ENCODE peak calls at places on chromosomes 3 and 15, in seven cellular contexts. F is GM06990, A is right atrium auricular region, K is globus pallidus, X is aorta, N is Daoy, U is ACHN. S is an unnamed sample.

GRCh38 chr15:92624401-92624991 is 31.1 kb downstream of the FAM174B start:
- DNase-seq in X (no peak), A (no peak), U (no peak), F (no peak), N (no peak), K (peak), S (no peak)

GRCh38 chr3:170730071-170730812 is 139.8 kb downstream of the RPL22L1 start:
- DNase-seq in A (no peak), U (no peak), N (no peak), K (no peak), X (no peak), F (no peak), S (no peak)

GRCh38 chr3:122299872-122300460 is 25.1 kb upstream of the CSTA start:
- DNase-seq in A (no peak), U (peak), F (peak), K (no peak), X (no peak), N (peak), S (peak)

GRCh38 chr3:45313743-45314403 is 74.5 kb upstream of the LARS2 start:
- DNase-seq in A (no peak), F (no peak), U (no peak), K (no peak), X (no peak), N (no peak), S (no peak)

GRCh38 chr3:105539897-105540296 is 173.2 kb downstream of the ALCAM start:
- DNase-seq in N (no peak), A (no peak), U (no peak), X (no peak), F (no peak), K (no peak), S (no peak)

GRCh38 chr3:177561769-177562360 is 364.6 kb upstream of the TBL1XR1 start:
- DNase-seq in X (no peak), N (no peak), A (no peak), F (no peak), K (no peak), U (no peak), S (no peak)

GRCh38 chr15:100687532-100688215 is 85.3 kb downstream of the ASB7 start:
- DNase-seq in N (peak), K (no peak), F (no peak), X (no peak), A (peak), U (no peak), S (no peak)

GRCh38 chr15:64180235-64180824 is 17.5 kb upstream of the PPIB start:
- DNase-seq in U (no peak), K (no peak), F (no peak), N (no peak), X (no peak), A (no peak), S (no peak)

GRCh38 chr3:17195192-17195611 is 310.4 kb downstream of the PLCL2 start:
- DNase-seq in U (no peak), X (no peak), F (peak), A (no peak), N (peak), K (peak), S (no peak)

GRCh38 chr15:75307778-75308390 is 25.2 kb downstream of the GOLGA6D start:
- DNase-seq in X (no peak), K (no peak), A (no peak), F (peak), N (peak), U (peak), S (no peak)

GRCh38 chr3:15205934-15206661 is at the start of gene CAPN7:
- DNase-seq in X (peak), F (peak), N (peak), K (peak), U (peak), A (peak), S (peak)

GRCh38 chr15:101172421-101173097 is 79.3 kb downstream of the CHSY1 start:
- DNase-seq in K (no peak), N (no peak), U (no peak), X (no peak), A (no peak), F (no peak), S (no peak)

GRCh38 chr3:59142581-59142980 is 92.8 kb upstream of the CFAP20DC start:
- DNase-seq in N (no peak), A (no peak), F (no peak), X (no peak), U (no peak), K (peak), S (no peak)

GRCh38 chr3:171026584-171027293 is at the start of gene SLC2A2:
- DNase-seq in X (no peak), K (no peak), N (no peak), U (peak), F (no peak), A (no peak), S (no peak)

GRCh38 chr3:169161011-169161410 is 502.5 kb downstream of the MECOM start:
- DNase-seq in N (no peak), U (no peak), F (no peak), X (no peak), A (no peak), K (no peak), S (no peak)

GRCh38 chr3:183824761-183825379 is 507 bp downstream of the MAP6D1 start:
- DNase-seq in X (no peak), N (peak), F (no peak), K (no peak), A (no peak), U (peak), S (no peak)

GRCh38 chr3:189309400-189309975 is 137.7 kb downstream of the TPRG1 start:
- DNase-seq in K (no peak), X (no peak), F (no peak), U (no peak), N (no peak), A (no peak), S (no peak)

S was measured in T follicular helper cell.